ENCODE peak calls at places on chromosomes 11 and 22, in ten cellular contexts. W is astrocyte of the cerebellum; R is KBM-7; H is DMS79 treated with DMSO at 0.1 percent for 48 hours; T is pulmonary artery endothelial cell; Q is caudate nucleus; S is activated naive CD4-positive, alpha-beta T cell treated with anti-CD3 and anti-CD28 coated beads for 36 hours; Y is right atrium auricular region; D is globus pallidus; J is stimulated activated CD8-positive, alpha-beta memory T cell treated with anti-CD3 and anti-CD28 coated beads, Interleukin-7, amount 100 ng/mL, for 48 hours. U is an unnamed sample.
A peak's percentile ranks its signal among the peaks of the same experiment; 100 is the strongest.

GRCh38 chr11:63888170-63889086 is 28.5 kb downstream of the RCOR2 start:
- DNase-seq in W (peak; percentile 45), R (peak; percentile 79), H (peak; percentile 80), T (no peak), Q (peak; percentile 17), S (peak; percentile 78), Y (peak; percentile 73), D (no peak), J (peak; percentile 32), U (no peak)

GRCh38 chr11:94134651-94135512 is 6.2 kb downstream of the PANX1 start:
- DNase-seq in W (peak; percentile 73), R (peak; percentile 24), H (no peak), T (peak; percentile 72), Q (no peak), S (peak; percentile 78), Y (peak; percentile 94), D (peak; percentile 47), J (no peak), U (no peak)

GRCh38 chr11:116712428-116712827 is 60.4 kb downstream of the BUD13 start:
- DNase-seq in W (no peak), R (no peak), H (no peak), T (no peak), Q (no peak), S (no peak), Y (no peak), D (no peak), J (no peak), U (no peak)

GRCh38 chr11:32072872-32073661 is 17.8 kb upstream of the RCN1 start:
- DNase-seq in W (no peak), R (no peak), H (no peak), T (no peak), Q (peak; percentile 44), S (no peak), Y (no peak), D (no peak), J (no peak), U (no peak)

GRCh38 chr11:29485641-29486040 is 531.2 kb downstream of the KCNA4 start:
- DNase-seq in W (no peak), R (no peak), H (no peak), T (no peak), Q (peak; percentile 11), S (no peak), Y (no peak), D (no peak), J (no peak), U (no peak)

GRCh38 chr11:120215634-120216033 is 4.8 kb downstream of the OAF start:
- DNase-seq in W (no peak), R (no peak), H (no peak), T (no peak), Q (no peak), S (no peak), Y (peak; percentile 83), D (no peak), J (no peak), U (no peak)

GRCh38 chr11:134541355-134541754 is 129.3 kb upstream of the B3GAT1 start:
- DNase-seq in W (no peak), R (no peak), H (no peak), T (no peak), Q (no peak), S (no peak), Y (no peak), D (no peak), J (no peak), U (peak; percentile 76)

GRCh38 chr11:62880803-62881578 is at the start of gene SLC3A2:
- DNase-seq in W (peak; percentile 53), R (peak; percentile 90), H (peak; percentile 87), T (peak; percentile 51), Q (peak; percentile 90), S (peak; percentile 82), Y (peak; percentile 89), D (peak; percentile 88), J (peak; percentile 77), U (peak; percentile 91)

GRCh38 chr11:65440831-65441499 is 18.4 kb downstream of the NEAT1 start:
- DNase-seq in W (no peak), R (peak; percentile 64), H (no peak), T (no peak), Q (no peak), S (peak; percentile 44), Y (peak; percentile 58), D (no peak), J (no peak), U (no peak)

GRCh38 chr22:37190262-37190780 is 2.3 kb upstream of the C1QTNF6 start:
- DNase-seq in W (no peak), R (no peak), H (no peak), T (no peak), Q (no peak), S (no peak), Y (no peak), D (no peak), J (no peak), U (no peak)

GRCh38 chr11:1298695-1299492 is 10.5 kb downstream of the TOLLIP start:
- DNase-seq in W (no peak), R (peak; percentile 70), H (peak; percentile 57), T (no peak), Q (peak; percentile 85), S (no peak), Y (peak; percentile 85), D (peak; percentile 37), J (no peak), U (peak; percentile 73)

GRCh38 chr11:17596310-17596669 is 49.2 kb downstream of the OTOG start:
- DNase-seq in W (no peak), R (no peak), H (no peak), T (no peak), Q (no peak), S (no peak), Y (peak; percentile 52), D (no peak), J (no peak), U (no peak)

GRCh38 chr11:14258177-14258935 is 100.6 kb downstream of the RRAS2 start:
- DNase-seq in W (no peak), R (no peak), H (no peak), T (no peak), Q (no peak), S (no peak), Y (no peak), D (no peak), J (no peak), U (no peak)

GRCh38 chr11:61334434-61335354 is 1.7 kb downstream of the TKFC start:
- DNase-seq in W (no peak), R (no peak), H (no peak), T (no peak), Q (no peak), S (no peak), Y (no peak), D (no peak), J (no peak), U (no peak)

GRCh38 chr11:15852179-15852578 is 504.2 kb downstream of the SOX6 start:
- DNase-seq in W (no peak), R (peak; percentile 5), H (no peak), T (no peak), Q (no peak), S (no peak), Y (no peak), D (no peak), J (no peak), U (no peak)

GRCh38 chr11:8728566-8728965 is 46.0 kb downstream of the RPL27A start:
- DNase-seq in W (peak; percentile 54), R (no peak), H (no peak), T (no peak), Q (no peak), S (no peak), Y (no peak), D (no peak), J (no peak), U (no peak)

GRCh38 chr22:23888615-23889401 is 5.4 kb upstream of the MIF start:
- DNase-seq in W (no peak), R (peak; percentile 23), H (no peak), T (no peak), Q (peak; percentile 22), S (no peak), Y (no peak), D (peak; percentile 38), J (no peak), U (no peak)

GRCh38 chr11:83044958-83045712 is 26.6 kb downstream of the RAB30 start:
- DNase-seq in W (no peak), R (no peak), H (no peak), T (no peak), Q (no peak), S (no peak), Y (no peak), D (no peak), J (no peak), U (no peak)

GRCh38 chr11:114166897-114167323 is 107.4 kb downstream of the ZBTB16 start:
- DNase-seq in W (peak; percentile 96), R (peak; percentile 94), H (peak; percentile 98), T (peak; percentile 53), Q (peak; percentile 64), S (peak; percentile 25), Y (no peak), D (peak; percentile 80), J (no peak), U (no peak)

GRCh38 chr11:75919525-75919924 is 104.5 kb downstream of the UVRAG start:
- DNase-seq in W (no peak), R (no peak), H (no peak), T (no peak), Q (no peak), S (no peak), Y (no peak), D (no peak), J (no peak), U (no peak)

GRCh38 chr22:38973289-38974169 is 8.6 kb upstream of the APOBEC3B start:
- DNase-seq in W (no peak), R (peak; percentile 48), H (no peak), T (no peak), Q (peak; percentile 4), S (peak; percentile 77), Y (no peak), D (no peak), J (no peak), U (no peak)

GRCh38 chr11:78166832-78167469 is 21.5 kb downstream of the KCTD21 start:
- DNase-seq in W (no peak), R (no peak), H (no peak), T (no peak), Q (no peak), S (no peak), Y (no peak), D (no peak), J (no peak), U (no peak)

GRCh38 chr11:2390871-2391662 is 9.5 kb upstream of the TSSC4 start:
- DNase-seq in W (no peak), R (no peak), H (no peak), T (no peak), Q (peak; percentile 89), S (no peak), Y (no peak), D (no peak), J (no peak), U (no peak)

GRCh38 chr22:18048441-18048898 is 24.1 kb upstream of the MICAL3 start:
- DNase-seq in W (no peak), R (peak; percentile 47), H (no peak), T (no peak), Q (no peak), S (no peak), Y (no peak), D (no peak), J (no peak), U (no peak)

GRCh38 chr11:39078465-39078864 is 2381.0 kb downstream of the LRRC4C start:
- DNase-seq in W (no peak), R (no peak), H (no peak), T (no peak), Q (no peak), S (no peak), Y (no peak), D (no peak), J (no peak), U (no peak)

GRCh38 chr11:120522736-120523135 is 11.2 kb downstream of the GRIK4 start:
- DNase-seq in W (no peak), R (no peak), H (no peak), T (no peak), Q (no peak), S (no peak), Y (no peak), D (no peak), J (no peak), U (no peak)

GRCh38 chr11:1205121-1205986 is 17.5 kb upstream of the MUC5B start:
- DNase-seq in W (no peak), R (no peak), H (no peak), T (no peak), Q (no peak), S (peak; percentile 1), Y (no peak), D (no peak), J (no peak), U (peak; percentile 83)